ENCODE peak calls at places on chromosomes 1 and 21, in nine cellular contexts. O, N, V, I, C, Z, E, H and J are unnamed samples.

GRCh38 chr1:71638081-71638766 is 557.4 kb upstream of the ZRANB2 start:
- DNase-seq in O (no peak), V (peak), C (no peak), I (no peak), H (no peak), Z (no peak), E (no peak), N (no peak), J (no peak)

GRCh38 chr1:78501203-78501602 is 10.4 kb downstream of the PTGFR start:
- DNase-seq in N (no peak), H (no peak), Z (no peak), I (no peak), V (no peak), C (no peak), E (no peak), O (no peak), J (no peak)

GRCh38 chr21:28833181-28833580 is 159.5 kb downstream of the LTN1 start:
- DNase-seq in E (no peak), C (no peak), H (no peak), I (no peak), N (no peak), V (no peak), Z (no peak), O (no peak), J (peak)

GRCh38 chr1:1929639-1930545 is 10.8 kb upstream of the TMEM52 start:
- DNase-seq in I (no peak), V (no peak), Z (no peak), H (no peak), N (no peak), E (no peak), C (no peak), O (no peak), J (no peak)

GRCh38 chr1:12097321-12097720 is 34.2 kb downstream of the TNFRSF8 start:
- DNase-seq in I (no peak), E (no peak), N (no peak), V (no peak), C (no peak), O (no peak), Z (no peak), H (no peak), J (no peak)

GRCh38 chr1:192986110-192986747 is 72.9 kb downstream of the UCHL5 start:
- DNase-seq in Z (no peak), H (no peak), V (no peak), O (no peak), E (no peak), C (no peak), I (peak), N (no peak), J (no peak)

GRCh38 chr1:65971547-65971946 is 178.9 kb downstream of the PDE4B start:
- DNase-seq in H (no peak), I (no peak), N (no peak), C (no peak), O (no peak), V (no peak), E (no peak), Z (no peak), J (no peak)

GRCh38 chr21:33067457-33067856 is 2.5 kb upstream of the OLIG1 start:
- DNase-seq in H (no peak), V (no peak), C (no peak), E (peak), I (no peak), O (no peak), N (no peak), Z (no peak), J (no peak)

GRCh38 chr21:38802050-38803026 is 3.4 kb upstream of the ETS2 start:
- DNase-seq in N (no peak), O (no peak), Z (no peak), I (no peak), V (no peak), H (peak), E (no peak), C (no peak), J (no peak)

GRCh38 chr1:182035097-182035770 is 26.3 kb downstream of the ZNF648 start:
- DNase-seq in I (no peak), O (no peak), C (no peak), Z (no peak), N (no peak), V (no peak), H (no peak), E (peak), J (no peak)

GRCh38 chr21:46229133-46229922 is 754 bp upstream of the LSS start:
- DNase-seq in E (peak), O (no peak), H (peak), C (no peak), N (no peak), V (no peak), Z (no peak), I (no peak), J (no peak)

GRCh38 chr1:204896023-204896422 is 25.4 kb downstream of the NFASC start:
- DNase-seq in O (no peak), E (no peak), Z (no peak), C (no peak), I (no peak), H (no peak), N (no peak), V (no peak), J (no peak)

GRCh38 chr21:29174607-29175013 is 44.2 kb downstream of the MAP3K7CL start:
- DNase-seq in I (no peak), O (no peak), N (no peak), C (no peak), V (peak), Z (no peak), H (no peak), E (no peak), J (no peak)

GRCh38 chr1:5826601-5827000 is 165.6 kb downstream of the NPHP4 start:
- DNase-seq in O (no peak), N (no peak), V (no peak), Z (no peak), E (no peak), C (no peak), I (no peak), H (no peak), J (no peak)

GRCh38 chr1:15154480-15155036 is 1.0 kb downstream of the TMEM51 start:
- DNase-seq in H (peak), C (peak), I (no peak), O (no peak), N (no peak), E (no peak), V (no peak), Z (no peak), J (no peak)

GRCh38 chr21:44956356-44957046 is 16.7 kb downstream of the SLX9 start:
- DNase-seq in C (peak), Z (no peak), H (no peak), V (no peak), I (no peak), O (no peak), E (no peak), N (no peak), J (no peak)

GRCh38 chr1:178644308-178645120 is 80.5 kb upstream of the RALGPS2 start:
- DNase-seq in E (no peak), I (no peak), V (no peak), N (no peak), Z (no peak), H (no peak), C (no peak), O (no peak), J (peak)

GRCh38 chr1:90135306-90135705 is 140.4 kb downstream of the ZNF326 start:
- DNase-seq in Z (no peak), E (no peak), V (no peak), I (no peak), C (no peak), H (no peak), N (no peak), O (no peak), J (no peak)

GRCh38 chr1:172089768-172090510 is 248.6 kb downstream of the DNM3 start:
- DNase-seq in I (peak), O (no peak), Z (peak), C (no peak), E (peak), H (peak), N (no peak), V (peak), J (peak)

GRCh38 chr1:55288245-55288644 is 73.1 kb upstream of the USP24 start:
- DNase-seq in V (peak), E (no peak), Z (no peak), O (no peak), N (no peak), C (no peak), I (no peak), H (no peak), J (no peak)

GRCh38 chr1:169809370-169810095 is 14.8 kb upstream of the METTL18 start:
- DNase-seq in O (no peak), E (peak), I (no peak), H (peak), C (no peak), V (peak), Z (no peak), N (no peak), J (no peak)

GRCh38 chr1:169207825-169208520 is 101.5 kb downstream of the ATP1B1 start:
- DNase-seq in H (no peak), V (no peak), E (no peak), I (no peak), O (no peak), N (no peak), C (no peak), Z (no peak), J (no peak)

GRCh38 chr1:161486806-161487482 is 18.3 kb upstream of the FCGR2A start:
- DNase-seq in V (peak), H (peak), O (no peak), Z (peak), C (no peak), I (peak), E (peak), N (no peak), J (peak)

GRCh38 chr1:58782308-58783089 is 1.3 kb downstream of the JUN start:
- DNase-seq in V (peak), Z (peak), I (peak), E (peak), N (no peak), O (peak), H (peak), C (peak), J (peak)

GRCh38 chr1:109828756-109829505 is 65.2 kb upstream of the EPS8L3 start:
- DNase-seq in O (peak), I (no peak), H (no peak), C (no peak), V (no peak), N (no peak), E (no peak), Z (no peak), J (no peak)

GRCh38 chr1:109392788-109393580 is 4.7 kb downstream of the SORT1 start:
- DNase-seq in H (no peak), I (no peak), Z (no peak), N (no peak), O (peak), C (peak), E (peak), V (no peak), J (no peak)

GRCh38 chr1:6868371-6869001 is 83.2 kb downstream of the CAMTA1 start:
- DNase-seq in Z (no peak), N (no peak), V (no peak), O (no peak), E (no peak), I (no peak), C (no peak), H (peak), J (no peak)